ENCODE peak calls at places on chromosomes 16 and 17, in nine cellular contexts. One of them, this sample, is unnamed.

GRCh38 chr17:76497979-76498885 is 3.0 kb downstream of the RHBDF2 start:
- DNase-seq in cardiac fibroblast: peak
- DNase-seq in GM13977: no peak
- DNase-seq in mucosa of descending colon: peak
- DNase-seq in neural progenitor cell: peak
- DNase-seq in colonic mucosa: peak
- DNase-seq in activated CD8-positive, alpha-beta T cell treated with anti-CD3 and anti-CD28 coated beads for 36 hours: no peak
- DNase-seq in HCT116: no peak
- DNase-seq in IMR-90: peak
- DNase-seq in this sample: no peak

GRCh38 chr17:59073972-59074371 is 32.7 kb downstream of the TRIM37 start:
- DNase-seq in cardiac fibroblast: peak
- DNase-seq in GM13977: no peak
- DNase-seq in mucosa of descending colon: no peak
- DNase-seq in neural progenitor cell: no peak
- DNase-seq in colonic mucosa: no peak
- DNase-seq in activated CD8-positive, alpha-beta T cell treated with anti-CD3 and anti-CD28 coated beads for 36 hours: no peak
- DNase-seq in HCT116: no peak
- DNase-seq in IMR-90: no peak
- DNase-seq in this sample: no peak

GRCh38 chr16:57786632-57787518 is 15.4 kb downstream of the KIFC3 start:
- DNase-seq in cardiac fibroblast: no peak
- DNase-seq in GM13977: no peak
- DNase-seq in mucosa of descending colon: no peak
- DNase-seq in neural progenitor cell: no peak
- DNase-seq in colonic mucosa: no peak
- DNase-seq in activated CD8-positive, alpha-beta T cell treated with anti-CD3 and anti-CD28 coated beads for 36 hours: no peak
- DNase-seq in HCT116: no peak
- DNase-seq in IMR-90: peak
- DNase-seq in this sample: no peak

GRCh38 chr16:71412270-71413160 is 29.3 kb downstream of the TLE7 start:
- DNase-seq in cardiac fibroblast: peak
- DNase-seq in GM13977: peak
- DNase-seq in mucosa of descending colon: peak
- DNase-seq in neural progenitor cell: peak
- DNase-seq in colonic mucosa: peak
- DNase-seq in activated CD8-positive, alpha-beta T cell treated with anti-CD3 and anti-CD28 coated beads for 36 hours: peak
- DNase-seq in HCT116: peak
- DNase-seq in IMR-90: peak
- DNase-seq in this sample: peak

GRCh38 chr16:7185689-7186088 is 147.0 kb upstream of the RBFOX1 start:
- DNase-seq in cardiac fibroblast: peak
- DNase-seq in GM13977: no peak
- DNase-seq in mucosa of descending colon: no peak
- DNase-seq in neural progenitor cell: no peak
- DNase-seq in colonic mucosa: no peak
- DNase-seq in activated CD8-positive, alpha-beta T cell treated with anti-CD3 and anti-CD28 coated beads for 36 hours: no peak
- DNase-seq in HCT116: no peak
- DNase-seq in IMR-90: no peak
- DNase-seq in this sample: no peak

GRCh38 chr16:89325861-89326471 is 108.5 kb downstream of the ZNF778 start:
- DNase-seq in cardiac fibroblast: peak
- DNase-seq in GM13977: peak
- DNase-seq in mucosa of descending colon: peak
- DNase-seq in neural progenitor cell: no peak
- DNase-seq in colonic mucosa: peak
- DNase-seq in activated CD8-positive, alpha-beta T cell treated with anti-CD3 and anti-CD28 coated beads for 36 hours: no peak
- DNase-seq in HCT116: no peak
- DNase-seq in IMR-90: peak
- DNase-seq in this sample: peak

GRCh38 chr16:17802566-17802965 is 331.8 kb upstream of the XYLT1 start:
- DNase-seq in cardiac fibroblast: no peak
- DNase-seq in GM13977: no peak
- DNase-seq in mucosa of descending colon: no peak
- DNase-seq in neural progenitor cell: no peak
- DNase-seq in colonic mucosa: no peak
- DNase-seq in activated CD8-positive, alpha-beta T cell treated with anti-CD3 and anti-CD28 coated beads for 36 hours: no peak
- DNase-seq in HCT116: no peak
- DNase-seq in IMR-90: peak
- DNase-seq in this sample: no peak

GRCh38 chr16:80948886-80949502 is 57.7 kb downstream of the CMC2 start:
- DNase-seq in cardiac fibroblast: peak
- DNase-seq in GM13977: no peak
- DNase-seq in mucosa of descending colon: peak
- DNase-seq in neural progenitor cell: peak
- DNase-seq in colonic mucosa: peak
- DNase-seq in activated CD8-positive, alpha-beta T cell treated with anti-CD3 and anti-CD28 coated beads for 36 hours: peak
- DNase-seq in HCT116: peak
- DNase-seq in IMR-90: peak
- DNase-seq in this sample: peak

GRCh38 chr17:75087558-75088453 is at the start of gene SLC16A5:
- DNase-seq in cardiac fibroblast: peak
- DNase-seq in GM13977: peak
- DNase-seq in mucosa of descending colon: peak
- DNase-seq in neural progenitor cell: peak
- DNase-seq in colonic mucosa: peak
- DNase-seq in activated CD8-positive, alpha-beta T cell treated with anti-CD3 and anti-CD28 coated beads for 36 hours: peak
- DNase-seq in HCT116: peak
- DNase-seq in IMR-90: peak
- DNase-seq in this sample: peak

GRCh38 chr17:21213491-21214014 is 408 bp downstream of the TMEM11 start:
- DNase-seq in cardiac fibroblast: no peak
- DNase-seq in GM13977: no peak
- DNase-seq in mucosa of descending colon: peak
- DNase-seq in neural progenitor cell: peak
- DNase-seq in colonic mucosa: no peak
- DNase-seq in activated CD8-positive, alpha-beta T cell treated with anti-CD3 and anti-CD28 coated beads for 36 hours: peak
- DNase-seq in HCT116: no peak
- DNase-seq in IMR-90: no peak
- DNase-seq in this sample: no peak

GRCh38 chr17:43755389-43755875 is 3.2 kb downstream of the SOST start:
- DNase-seq in cardiac fibroblast: peak
- DNase-seq in GM13977: no peak
- DNase-seq in mucosa of descending colon: no peak
- DNase-seq in neural progenitor cell: peak
- DNase-seq in colonic mucosa: no peak
- DNase-seq in activated CD8-positive, alpha-beta T cell treated with anti-CD3 and anti-CD28 coated beads for 36 hours: peak
- DNase-seq in HCT116: no peak
- DNase-seq in IMR-90: peak
- DNase-seq in this sample: peak
- TF ChIP-seq CTCF in cardiac fibroblast: no peak
- TF ChIP-seq CTCF in GM13977: no peak
- TF ChIP-seq CTCF in mucosa of descending colon: no peak
- TF ChIP-seq CTCF in neural progenitor cell: no peak
- TF ChIP-seq CTCF in colonic mucosa: no peak
- TF ChIP-seq CTCF in activated CD8-positive, alpha-beta T cell treated with anti-CD3 and anti-CD28 coated beads for 36 hours: no peak
- TF ChIP-seq CTCF in HCT116: no peak
- TF ChIP-seq CTCF in IMR-90: peak
- TF ChIP-seq CTCF in this sample: no peak

GRCh38 chr17:51580869-51581268 is 320.5 kb downstream of the UTP18 start:
- DNase-seq in cardiac fibroblast: no peak
- DNase-seq in GM13977: no peak
- DNase-seq in mucosa of descending colon: no peak
- DNase-seq in neural progenitor cell: no peak
- DNase-seq in colonic mucosa: no peak
- DNase-seq in activated CD8-positive, alpha-beta T cell treated with anti-CD3 and anti-CD28 coated beads for 36 hours: no peak
- DNase-seq in HCT116: no peak
- DNase-seq in IMR-90: no peak
- DNase-seq in this sample: no peak

GRCh38 chr17:51588063-51588462 is 327.7 kb downstream of the UTP18 start:
- DNase-seq in cardiac fibroblast: no peak
- DNase-seq in GM13977: no peak
- DNase-seq in mucosa of descending colon: no peak
- DNase-seq in neural progenitor cell: no peak
- DNase-seq in colonic mucosa: no peak
- DNase-seq in activated CD8-positive, alpha-beta T cell treated with anti-CD3 and anti-CD28 coated beads for 36 hours: no peak
- DNase-seq in HCT116: no peak
- DNase-seq in IMR-90: no peak
- DNase-seq in this sample: no peak

GRCh38 chr17:51590071-51590470 is 329.7 kb downstream of the UTP18 start:
- DNase-seq in cardiac fibroblast: no peak
- DNase-seq in GM13977: no peak
- DNase-seq in mucosa of descending colon: no peak
- DNase-seq in neural progenitor cell: no peak
- DNase-seq in colonic mucosa: no peak
- DNase-seq in activated CD8-positive, alpha-beta T cell treated with anti-CD3 and anti-CD28 coated beads for 36 hours: no peak
- DNase-seq in HCT116: no peak
- DNase-seq in IMR-90: no peak
- DNase-seq in this sample: no peak

DNA sequence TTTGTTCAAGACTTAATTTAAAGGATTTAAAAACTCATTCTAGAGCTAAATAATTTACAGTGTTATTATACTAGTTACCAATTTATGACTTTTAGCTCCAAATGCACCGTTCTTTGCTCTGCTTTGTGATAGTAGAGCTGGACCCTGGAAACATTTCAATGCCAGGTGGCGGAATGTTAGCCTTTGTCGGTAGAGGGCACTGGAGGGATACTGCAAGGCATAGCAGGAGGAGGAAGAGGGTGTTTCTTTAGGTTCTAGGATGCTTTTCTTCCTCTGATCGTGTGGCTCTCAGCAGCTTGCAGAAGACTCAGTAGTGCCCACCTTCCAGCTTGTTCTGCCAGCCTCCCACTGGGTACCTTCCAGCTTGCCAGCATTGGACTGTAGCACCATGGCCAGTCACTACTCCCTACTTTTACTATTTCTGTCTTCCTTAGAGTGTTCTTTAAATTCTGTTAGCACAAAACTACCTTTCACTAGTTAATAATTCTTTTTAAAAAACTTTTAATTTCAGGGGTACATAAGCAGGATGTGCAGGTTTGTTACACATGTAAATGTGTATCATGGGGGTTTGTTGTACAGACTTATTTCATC is 325.3 kb downstream of the UTP18 start:
- DNase-seq in cardiac fibroblast: no peak
- DNase-seq in GM13977: no peak
- DNase-seq in mucosa of descending colon: peak
- DNase-seq in neural progenitor cell: peak
- DNase-seq in colonic mucosa: no peak
- DNase-seq in activated CD8-positive, alpha-beta T cell treated with anti-CD3 and anti-CD28 coated beads for 36 hours: peak
- DNase-seq in HCT116: peak
- DNase-seq in IMR-90: no peak
- DNase-seq in this sample: peak
- TF ChIP-seq CTCF in cardiac fibroblast: peak
- TF ChIP-seq CTCF in GM13977: peak
- TF ChIP-seq CTCF in mucosa of descending colon: no peak
- TF ChIP-seq CTCF in neural progenitor cell: peak
- TF ChIP-seq CTCF in colonic mucosa: no peak
- TF ChIP-seq CTCF in activated CD8-positive, alpha-beta T cell treated with anti-CD3 and anti-CD28 coated beads for 36 hours: no peak
- TF ChIP-seq CTCF in HCT116: peak
- TF ChIP-seq CTCF in IMR-90: no peak
- TF ChIP-seq CTCF in this sample: no peak

DNA sequence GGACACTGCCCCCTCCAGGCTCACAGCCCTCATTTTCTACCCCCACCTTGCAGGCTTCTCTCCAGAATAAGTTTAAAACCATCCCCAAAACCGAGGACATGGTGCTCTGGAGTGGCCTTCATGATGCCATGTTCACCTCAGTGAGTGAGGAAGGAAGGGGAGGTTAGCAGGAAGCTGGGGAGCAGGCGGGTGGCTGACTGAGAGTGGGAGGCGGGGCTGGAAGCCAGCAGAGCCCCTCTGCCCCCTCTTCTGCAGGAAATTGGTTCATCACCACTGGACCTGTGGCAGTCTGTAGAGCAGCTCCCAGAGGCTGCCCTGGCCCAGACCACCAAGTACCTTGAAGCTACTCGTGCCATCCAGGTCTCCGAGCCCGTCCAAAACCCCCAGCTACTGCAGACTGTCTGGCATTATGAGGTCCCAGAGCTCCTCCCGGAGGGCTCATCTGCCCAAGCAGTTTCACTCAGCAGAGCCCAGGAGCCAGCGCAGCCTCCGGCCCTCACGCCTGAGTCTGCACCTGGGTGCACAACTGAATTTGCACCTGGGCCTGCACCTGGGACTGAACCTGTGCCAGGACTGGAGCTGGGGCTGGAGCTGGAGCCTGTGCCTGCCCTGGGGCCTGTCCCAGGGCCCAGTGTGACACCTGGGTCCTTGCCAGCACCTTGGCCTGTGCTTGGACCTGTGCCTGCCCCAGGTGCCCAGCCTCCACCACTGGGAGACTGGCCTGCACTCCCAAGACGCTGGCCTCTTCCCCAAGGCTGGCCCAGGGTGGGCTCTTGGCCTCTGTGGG is 19.0 kb downstream of the C16orf96 start:
- DNase-seq in cardiac fibroblast: no peak
- DNase-seq in GM13977: no peak
- DNase-seq in mucosa of descending colon: no peak
- DNase-seq in neural progenitor cell: peak
- DNase-seq in colonic mucosa: no peak
- DNase-seq in activated CD8-positive, alpha-beta T cell treated with anti-CD3 and anti-CD28 coated beads for 36 hours: no peak
- DNase-seq in HCT116: no peak
- DNase-seq in IMR-90: no peak
- DNase-seq in this sample: peak
- TF ChIP-seq CTCF in cardiac fibroblast: no peak
- TF ChIP-seq CTCF in GM13977: no peak
- TF ChIP-seq CTCF in mucosa of descending colon: no peak
- TF ChIP-seq CTCF in neural progenitor cell: peak
- TF ChIP-seq CTCF in colonic mucosa: no peak
- TF ChIP-seq CTCF in activated CD8-positive, alpha-beta T cell treated with anti-CD3 and anti-CD28 coated beads for 36 hours: no peak
- TF ChIP-seq CTCF in HCT116: no peak
- TF ChIP-seq CTCF in IMR-90: no peak
- TF ChIP-seq CTCF in this sample: no peak

GRCh38 chr17:65368341-65368740 is 193.1 kb downstream of the AXIN2 start:
- DNase-seq in cardiac fibroblast: no peak
- DNase-seq in GM13977: no peak
- DNase-seq in mucosa of descending colon: no peak
- DNase-seq in neural progenitor cell: no peak
- DNase-seq in colonic mucosa: no peak
- DNase-seq in activated CD8-positive, alpha-beta T cell treated with anti-CD3 and anti-CD28 coated beads for 36 hours: no peak
- DNase-seq in HCT116: no peak
- DNase-seq in IMR-90: no peak
- DNase-seq in this sample: no peak
- TF ChIP-seq CTCF in cardiac fibroblast: no peak
- TF ChIP-seq CTCF in GM13977: no peak
- TF ChIP-seq CTCF in mucosa of descending colon: no peak
- TF ChIP-seq CTCF in neural progenitor cell: no peak
- TF ChIP-seq CTCF in colonic mucosa: no peak
- TF ChIP-seq CTCF in activated CD8-positive, alpha-beta T cell treated with anti-CD3 and anti-CD28 coated beads for 36 hours: no peak
- TF ChIP-seq CTCF in HCT116: no peak
- TF ChIP-seq CTCF in IMR-90: no peak
- TF ChIP-seq CTCF in this sample: no peak

GRCh38 chr17:19579867-19580565 is 46.4 kb downstream of the SLC47A1 start:
- DNase-seq in cardiac fibroblast: peak
- DNase-seq in GM13977: no peak
- DNase-seq in mucosa of descending colon: no peak
- DNase-seq in neural progenitor cell: peak
- DNase-seq in colonic mucosa: no peak
- DNase-seq in activated CD8-positive, alpha-beta T cell treated with anti-CD3 and anti-CD28 coated beads for 36 hours: no peak
- DNase-seq in HCT116: no peak
- DNase-seq in IMR-90: no peak
- DNase-seq in this sample: no peak
- TF ChIP-seq CTCF in cardiac fibroblast: no peak
- TF ChIP-seq CTCF in GM13977: no peak
- TF ChIP-seq CTCF in mucosa of descending colon: no peak
- TF ChIP-seq CTCF in neural progenitor cell: no peak
- TF ChIP-seq CTCF in colonic mucosa: no peak
- TF ChIP-seq CTCF in activated CD8-positive, alpha-beta T cell treated with anti-CD3 and anti-CD28 coated beads for 36 hours: no peak
- TF ChIP-seq CTCF in HCT116: no peak
- TF ChIP-seq CTCF in IMR-90: no peak
- TF ChIP-seq CTCF in this sample: no peak

GRCh38 chr16:84397090-84397489 is 28.8 kb downstream of the ATP2C2 start:
- DNase-seq in cardiac fibroblast: no peak
- DNase-seq in GM13977: no peak
- DNase-seq in mucosa of descending colon: no peak
- DNase-seq in neural progenitor cell: no peak
- DNase-seq in colonic mucosa: no peak
- DNase-seq in activated CD8-positive, alpha-beta T cell treated with anti-CD3 and anti-CD28 coated beads for 36 hours: no peak
- DNase-seq in HCT116: no peak
- DNase-seq in IMR-90: no peak
- DNase-seq in this sample: no peak
- TF ChIP-seq CTCF in cardiac fibroblast: peak
- TF ChIP-seq CTCF in GM13977: peak
- TF ChIP-seq CTCF in mucosa of descending colon: no peak
- TF ChIP-seq CTCF in neural progenitor cell: peak
- TF ChIP-seq CTCF in colonic mucosa: no peak
- TF ChIP-seq CTCF in activated CD8-positive, alpha-beta T cell treated with anti-CD3 and anti-CD28 coated beads for 36 hours: no peak
- TF ChIP-seq CTCF in HCT116: peak
- TF ChIP-seq CTCF in IMR-90: peak
- TF ChIP-seq CTCF in this sample: no peak